ENCODE peak calls at places on chromosomes 4 and X, in six cellular contexts. Q is breast epithelium, X is mammary epithelial cell, V is ovary, O is testis, I is upper lobe of left lung. U is an unnamed sample.

GRCh38 chr4:187937557-187937956 is 58.0 kb upstream of the ZFP42 start:
- DNase-seq in I (peak; percentile 69), O (no peak), Q (no peak), X (no peak), V (no peak), U (no peak)

GRCh38 chr4:83855044-83855443 is 319.1 kb downstream of the GPAT3 start:
- DNase-seq in O (no peak), X (peak; percentile 67), I (no peak), V (no peak), Q (no peak), U (no peak)

GRCh38 chrX:46796574-46797191 is 37.8 kb upstream of the SLC9A7 start:
- DNase-seq in I (no peak), Q (peak; percentile 72), X (peak; percentile 57), O (peak; percentile 88), V (peak; percentile 80), U (peak; percentile 68)

GRCh38 chr4:106065018-106065417 is 169.7 kb downstream of the NPNT start:
- DNase-seq in V (no peak), O (no peak), I (no peak), Q (no peak), X (no peak), U (no peak)

GRCh38 chr4:152063301-152064235 is 302.8 kb upstream of the GATB start:
- DNase-seq in X (no peak), O (no peak), V (no peak), Q (no peak), I (no peak), U (no peak)

GRCh38 chrX:112670964-112671363 is 8.8 kb downstream of the LHFPL1 start:
- DNase-seq in V (no peak), O (no peak), X (no peak), Q (no peak), I (no peak), U (no peak)

GRCh38 chr4:149120331-149121014 is 678.3 kb upstream of the NR3C2 start:
- DNase-seq in V (no peak), I (no peak), O (no peak), X (no peak), Q (no peak), U (no peak)

GRCh38 chr4:25938251-25939186 is 24.5 kb downstream of the SMIM20 start:
- DNase-seq in O (no peak), Q (no peak), X (peak; percentile 70), I (no peak), V (no peak), U (no peak)

GRCh38 chr4:73309211-73309610 is 50.6 kb upstream of the ANKRD17 start:
- DNase-seq in O (no peak), X (no peak), Q (no peak), I (no peak), V (no peak), U (no peak)

GRCh38 chr4:167826281-167826680 is 266.1 kb upstream of the ANXA10 start:
- DNase-seq in Q (no peak), I (no peak), X (no peak), V (no peak), O (no peak), U (no peak)

GRCh38 chr4:164204434-164204833 is 549.5 kb upstream of the SMIM31 start:
- DNase-seq in X (peak; percentile 70), O (no peak), I (no peak), Q (no peak), V (no peak), U (no peak)

GRCh38 chrX:16743604-16744325 is 24.4 kb downstream of the SYAP1 start:
- DNase-seq in Q (no peak), O (no peak), I (no peak), V (no peak), X (peak; percentile 90), U (no peak)

GRCh38 chr4:39415678-39416283 is 9.1 kb downstream of the KLB start:
- DNase-seq in O (no peak), V (no peak), X (no peak), Q (no peak), I (no peak), U (no peak)

GRCh38 chr4:14856076-14856926 is 146.0 kb upstream of the CPEB2 start:
- DNase-seq in X (peak; percentile 100), O (no peak), Q (no peak), V (peak; percentile 34), I (no peak), U (no peak)

GRCh38 chr4:186669159-186669720 is 54.4 kb downstream of the FAT1 start:
- DNase-seq in I (peak; percentile 38), V (no peak), O (no peak), X (peak; percentile 85), Q (no peak), U (no peak)

GRCh38 chrX:40127052-40127451 is 29.3 kb upstream of the BCOR start:
- DNase-seq in I (no peak), X (no peak), Q (no peak), O (no peak), V (no peak), U (no peak)

GRCh38 chr4:52641853-52642563 is 17.1 kb downstream of the USP46 start:
- DNase-seq in V (no peak), O (no peak), I (no peak), X (peak; percentile 81), Q (no peak), U (no peak)

GRCh38 chrX:36334508-36335015 is 415.0 kb downstream of the CFAP47 start:
- DNase-seq in V (no peak), Q (no peak), I (no peak), X (no peak), O (no peak), U (no peak)

GRCh38 chr4:94909645-94910044 is 151.9 kb downstream of the BMPR1B start:
- DNase-seq in Q (no peak), I (no peak), O (no peak), V (no peak), X (peak; percentile 44), U (no peak)

GRCh38 chr4:104728380-104729122 is 233.9 kb upstream of the CXXC4 start:
- DNase-seq in O (no peak), I (no peak), V (no peak), Q (no peak), X (peak; percentile 98), U (no peak)

GRCh38 chrX:39409246-39409917 is 608.1 kb downstream of the MID1IP1 start:
- DNase-seq in I (no peak), Q (no peak), O (no peak), V (no peak), X (peak; percentile 3), U (peak; percentile 11)

GRCh38 chr4:52982246-52982950 is 120.3 kb downstream of the RASL11B start:
- DNase-seq in O (no peak), I (no peak), X (peak; percentile 36), V (no peak), Q (no peak), U (no peak)

GRCh38 chr4:8351931-8352367 is 82.4 kb downstream of the HTRA3 start:
- DNase-seq in X (no peak), I (no peak), Q (peak; percentile 48), V (peak; percentile 63), O (peak; percentile 65), U (peak; percentile 0)

GRCh38 chr4:134544303-134544761 is 342.7 kb upstream of the PABPC4L start:
- DNase-seq in I (no peak), O (no peak), V (no peak), X (no peak), Q (no peak), U (no peak)

GRCh38 chr4:39102297-39102696 is 40.3 kb downstream of the KLHL5 start:
- DNase-seq in O (no peak), X (no peak), V (no peak), I (no peak), Q (no peak), U (no peak)

GRCh38 chrX:1466971-1467561 is 14.4 kb upstream of the ASMTL start:
- DNase-seq in O (no peak), X (no peak), Q (no peak), I (no peak), V (no peak), U (no peak)

GRCh38 chrX:51803833-51804232 is 60.6 kb downstream of the GSPT2 start:
- DNase-seq in V (no peak), I (no peak), O (no peak), Q (no peak), X (no peak), U (no peak)

DNA sequence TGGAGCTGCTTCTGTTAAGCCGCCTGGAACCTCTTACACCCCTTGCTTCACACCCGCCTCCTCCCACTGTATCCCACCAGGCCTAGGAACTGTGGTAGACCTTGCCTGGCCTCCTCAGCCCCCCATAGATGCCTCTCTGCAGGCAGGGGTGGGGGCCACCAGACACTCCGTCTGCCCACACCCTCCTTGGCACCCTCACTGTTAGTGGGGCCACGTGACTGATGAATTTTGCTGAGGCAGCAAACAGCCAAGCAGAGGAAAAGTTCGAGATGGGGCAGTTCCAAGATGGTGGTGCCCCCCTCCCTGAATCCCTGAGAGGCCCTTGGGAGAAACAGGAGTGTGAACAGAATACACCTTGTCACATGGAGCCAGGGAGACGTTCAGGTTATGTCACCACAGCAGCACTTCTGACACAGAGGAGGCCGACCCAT is 41.2 kb upstream of the C4orf50 start:
- DNase-seq in O (no peak), X (no peak), I (no peak), Q (no peak), V (no peak), U (no peak)
- H3K9me3 ChIP-seq in O (no peaks in the 10 kb centered on the region), X (peaks cover 62% of the 10 kb centered on the region), I (peaks cover 37% of the 10 kb centered on the region), Q (peaks cover 47% of the 10 kb centered on the region), V (no peaks in the 10 kb centered on the region), U (peaks cover 24% of the 10 kb centered on the region)

DNA sequence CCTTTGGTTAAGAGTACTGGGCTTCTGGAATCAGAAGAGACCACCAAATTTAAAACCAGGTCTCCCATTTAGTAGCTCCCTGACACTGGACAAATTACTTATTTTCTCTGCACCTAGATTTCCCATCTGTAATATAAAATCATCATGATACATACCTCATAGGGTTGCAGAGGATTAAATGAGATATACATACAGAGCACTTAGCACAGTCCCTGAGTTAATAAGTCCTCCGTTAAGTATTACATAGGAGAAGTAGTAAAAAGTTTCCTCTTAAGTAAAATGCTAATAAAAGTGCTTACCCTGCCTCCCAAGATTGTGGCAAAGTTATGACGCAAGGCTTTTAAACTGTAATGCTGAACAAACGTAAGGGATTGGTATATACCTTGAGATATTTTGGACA is 539 bp upstream of the CHIC1 start:
- DNase-seq in X (no peak), O (no peak), Q (no peak), V (no peak), I (no peak), U (no peak)
- H3K27ac ChIP-seq in X (peak overlapping the region; percentile 20), O (peak overlapping the region; percentile 77), Q (peak overlapping the region; percentile 65), V (no peak overlapping the region), I (peak overlapping the region; percentile 78), U (no peak overlapping the region)

DNA sequence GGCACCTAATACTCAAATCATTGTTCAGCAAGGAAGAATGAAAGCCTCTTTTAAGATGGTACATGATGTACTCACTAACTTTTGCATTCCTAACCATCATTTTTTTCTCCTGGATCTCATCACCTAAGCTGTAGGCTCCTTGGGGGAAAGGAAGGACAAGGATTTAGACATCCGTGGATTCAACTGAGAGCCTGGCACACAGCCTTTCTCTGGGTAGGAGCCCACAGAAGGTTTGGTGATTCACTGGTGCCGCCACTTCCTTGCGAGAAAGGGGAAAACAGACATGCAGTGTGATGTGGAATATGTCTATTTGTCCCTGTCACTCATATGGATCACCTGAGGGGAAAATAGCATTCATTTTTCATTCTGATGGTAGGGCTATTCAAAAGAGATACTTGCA is 147.3 kb downstream of the PCDH7 start:
- DNase-seq in I (no peak), V (no peak), Q (no peak), X (peak; percentile 8), O (no peak), U (no peak)
- H3K4me3 ChIP-seq in I (no peak overlapping the region), V (no peak overlapping the region), Q (no peak overlapping the region), X (no peak overlapping the region), O (no peak overlapping the region), U (no peak overlapping the region)

DNA sequence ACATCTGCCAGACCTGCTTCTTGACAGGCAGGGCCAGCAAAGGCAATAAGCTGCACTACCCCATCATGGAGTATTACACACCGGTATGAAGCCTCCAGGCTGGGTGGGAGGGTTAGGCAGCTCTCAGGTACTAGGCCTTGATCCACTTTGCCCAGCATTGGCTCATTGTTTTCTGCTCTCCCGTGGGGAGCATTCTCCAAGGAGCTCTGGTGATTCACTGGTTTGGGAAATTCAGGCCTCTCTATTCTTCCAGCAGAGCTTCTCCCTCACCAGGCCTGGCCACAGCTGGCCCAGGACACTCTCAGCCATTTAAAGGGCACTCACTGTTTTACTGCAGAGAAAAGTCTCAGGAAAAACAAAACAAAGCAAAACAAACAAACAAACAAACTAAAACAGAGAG is 33.0 kb downstream of the DRP2 start:
- DNase-seq in I (no peak), Q (no peak), X (no peak), V (no peak), O (no peak), U (no peak)
- H3K9me3 ChIP-seq in I (no peaks in the 10 kb centered on the region), Q (no peaks in the 10 kb centered on the region), X (no peaks in the 10 kb centered on the region), V (no peaks in the 10 kb centered on the region), O (no peaks in the 10 kb centered on the region), U (no peaks in the 10 kb centered on the region)